ENCODE peak calls at places on chromosome 1, in nine cellular contexts. T, H, V, L, I, S, W, J and K are unnamed samples.

GRCh38 chr1:54227091-54227602 is 27.2 kb downstream of the MRPL37 start:
- DNase-seq in T (no peak), H (no peak), V (no peak), L (no peak), I (peak), S (peak), W (no peak), J (no peak), K (peak)

GRCh38 chr1:155858805-155859233 is 548 bp upstream of the SYT11 start:
- DNase-seq in T (no peak), H (peak), V (no peak), L (peak), I (no peak), S (no peak), W (no peak), J (no peak), K (no peak)

GRCh38 chr1:24190970-24191570 is 4.0 kb upstream of the IFNLR1 start:
- DNase-seq in T (no peak), H (no peak), V (no peak), L (no peak), I (no peak), S (no peak), W (no peak), J (no peak), K (no peak)

GRCh38 chr1:220300442-220301121 is 28.3 kb upstream of the RAB3GAP2 start:
- DNase-seq in T (no peak), H (no peak), V (no peak), L (no peak), I (peak), S (peak), W (peak), J (peak), K (no peak)

GRCh38 chr1:240055978-240056772 is 35.5 kb upstream of the FMN2 start:
- DNase-seq in T (no peak), H (no peak), V (no peak), L (no peak), I (no peak), S (no peak), W (no peak), J (no peak), K (no peak)

GRCh38 chr1:88946845-88947244 is 45.6 kb downstream of the KYAT3 start:
- DNase-seq in T (no peak), H (no peak), V (no peak), L (no peak), I (no peak), S (no peak), W (no peak), J (no peak), K (no peak)

GRCh38 chr1:243924188-243924587 is 74.1 kb upstream of the AKT3 start:
- DNase-seq in T (no peak), H (no peak), V (no peak), L (no peak), I (peak), S (no peak), W (no peak), J (no peak), K (no peak)

GRCh38 chr1:234977891-234978396 is 150.7 kb downstream of the TOMM20 start:
- DNase-seq in T (peak), H (no peak), V (no peak), L (no peak), I (no peak), S (no peak), W (no peak), J (no peak), K (no peak)

GRCh38 chr1:164588388-164589341 is 29.7 kb downstream of the PBX1 start:
- DNase-seq in T (peak), H (no peak), V (no peak), L (no peak), I (peak), S (peak), W (peak), J (no peak), K (no peak)